ENCODE peak calls at places on chromosomes 6 and 20, in six cellular contexts. I, J, D, K, Q and L are unnamed samples.

GRCh38 chr6:15593798-15594197 is 69.0 kb downstream of the DTNBP1 start:
- DNase-seq in K (no peak), Q (no peak), I (no peak), J (no peak), D (no peak), L (no peak)

GRCh38 chr6:47729019-47729418 is 30.6 kb downstream of the ADGRF4 start:
- DNase-seq in D (no peak), J (no peak), I (no peak), K (no peak), Q (no peak), L (no peak)

GRCh38 chr6:135493218-135493961 is 4.2 kb downstream of the AHI1 start:
- DNase-seq in Q (no peak), K (no peak), I (no peak), D (no peak), J (no peak), L (no peak)

GRCh38 chr6:156953125-156953477 is 175.9 kb downstream of the ARID1B start:
- DNase-seq in I (no peak), K (no peak), Q (peak), J (no peak), D (no peak), L (no peak)

GRCh38 chr20:2149507-2149906 is 47.9 kb downstream of the STK35 start:
- DNase-seq in K (no peak), I (no peak), J (no peak), D (no peak), Q (no peak), L (no peak)

GRCh38 chr6:27836783-27837635 is 75.2 kb downstream of the OR2B2 start:
- DNase-seq in I (peak), Q (peak), J (peak), D (peak), K (peak), L (peak)

GRCh38 chr20:61454053-61454452 is 202.0 kb downstream of the CDH4 start:
- DNase-seq in J (no peak), Q (no peak), D (no peak), K (no peak), I (no peak), L (no peak)

GRCh38 chr20:61684136-61684535 is 381.5 kb downstream of the TAF4 start:
- DNase-seq in D (no peak), K (no peak), Q (no peak), I (no peak), J (no peak), L (no peak)

GRCh38 chr20:47605673-47606413 is 104.2 kb downstream of the NCOA3 start:
- DNase-seq in Q (no peak), I (no peak), D (peak), J (no peak), K (peak), L (no peak)

GRCh38 chr20:59780494-59781185 is 152.8 kb downstream of the SYCP2 start:
- DNase-seq in Q (no peak), I (no peak), D (no peak), K (no peak), J (no peak), L (no peak)

GRCh38 chr20:59469266-59470252 is 134.8 kb upstream of the PHACTR3 start:
- DNase-seq in Q (no peak), I (peak), D (peak), K (peak), J (no peak), L (no peak)

GRCh38 chr20:50491926-50492634 is 18.1 kb upstream of the PTPN1 start:
- DNase-seq in K (no peak), J (no peak), Q (no peak), I (no peak), D (no peak), L (no peak)
- TF ChIP-seq JUND in K (no peak), J (no peak), Q (no peak), I (no peak), D (no peak), L (no peak)

GRCh38 chr6:41572613-41573012 is 26.4 kb downstream of the FOXP4 start:
- DNase-seq in Q (no peak), J (no peak), D (no peak), K (no peak), I (no peak), L (no peak)

GRCh38 chr6:41568585-41569384 is 22.6 kb downstream of the FOXP4 start:
- DNase-seq in D (peak), Q (no peak), K (no peak), I (no peak), J (no peak), L (no peak)

GRCh38 chr6:41573268-41573667 is 27.1 kb downstream of the FOXP4 start:
- DNase-seq in Q (no peak), J (no peak), K (no peak), I (no peak), D (no peak), L (no peak)

GRCh38 chr6:41570270-41570615 is 24.1 kb downstream of the FOXP4 start:
- DNase-seq in D (no peak), K (no peak), J (no peak), I (peak), Q (no peak), L (no peak)

GRCh38 chr6:41571066-41571780 is 25.0 kb downstream of the FOXP4 start:
- DNase-seq in I (no peak), D (no peak), Q (no peak), J (no peak), K (no peak), L (no peak)
- TF ChIP-seq JUND in I (no peak), D (no peak), Q (no peak), J (no peak), K (no peak), L (no peak)

GRCh38 chr6:1560281-1561058 is 49.2 kb upstream of the FOXC1 start:
- DNase-seq in I (no peak), J (no peak), Q (no peak), D (no peak), K (no peak), L (no peak)
- TF ChIP-seq JUND in I (no peak), J (no peak), Q (no peak), D (no peak), K (no peak), L (no peak)

GRCh38 chr6:105363100-105363754 is 39.7 kb downstream of the PREP start:
- DNase-seq in D (no peak), I (no peak), K (no peak), Q (peak), J (no peak), L (no peak)
- TF ChIP-seq JUND in D (no peak), I (no peak), K (no peak), Q (no peak), J (no peak), L (no peak)

GRCh38 chr6:147080215-147080614 is 124.0 kb upstream of the STXBP5 start:
- DNase-seq in Q (no peak), I (no peak), J (no peak), D (no peak), K (no peak), L (no peak)

GRCh38 chr6:147077251-147077650 is 127.0 kb upstream of the STXBP5 start:
- DNase-seq in I (no peak), K (no peak), Q (no peak), J (no peak), D (no peak), L (no peak)

GRCh38 chr6:147078602-147079001 is 125.6 kb upstream of the STXBP5 start:
- DNase-seq in D (no peak), Q (no peak), K (no peak), J (no peak), I (no peak), L (no peak)

GRCh38 chr6:147078106-147078505 is 126.1 kb upstream of the STXBP5 start:
- DNase-seq in I (no peak), K (no peak), D (no peak), J (no peak), Q (no peak), L (no peak)

DNA sequence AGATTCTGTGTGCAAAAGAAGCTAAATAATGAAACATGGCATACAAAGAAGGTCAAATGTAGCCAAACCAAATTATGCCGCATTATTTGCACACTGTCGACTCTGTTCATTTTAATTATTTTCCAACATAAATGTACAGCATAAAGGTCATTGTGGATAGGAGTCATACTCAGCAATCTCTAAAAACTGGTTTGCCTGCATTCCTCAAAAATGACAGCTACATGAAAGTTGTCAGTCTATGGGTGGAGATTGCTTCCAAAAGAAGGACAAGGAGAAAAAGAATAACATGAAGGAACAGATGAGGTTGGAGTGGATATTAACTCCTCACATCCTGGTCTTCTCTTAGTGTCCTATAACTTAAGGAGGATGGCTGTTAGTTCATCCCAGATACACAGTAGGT is 123.0 kb upstream of the STXBP5 start:
- DNase-seq in Q (no peak), J (peak), K (no peak), D (no peak), I (no peak), L (peak)
- TF ChIP-seq JUND in Q (no peak), J (peak), K (no peak), D (no peak), I (no peak), L (no peak)

DNA sequence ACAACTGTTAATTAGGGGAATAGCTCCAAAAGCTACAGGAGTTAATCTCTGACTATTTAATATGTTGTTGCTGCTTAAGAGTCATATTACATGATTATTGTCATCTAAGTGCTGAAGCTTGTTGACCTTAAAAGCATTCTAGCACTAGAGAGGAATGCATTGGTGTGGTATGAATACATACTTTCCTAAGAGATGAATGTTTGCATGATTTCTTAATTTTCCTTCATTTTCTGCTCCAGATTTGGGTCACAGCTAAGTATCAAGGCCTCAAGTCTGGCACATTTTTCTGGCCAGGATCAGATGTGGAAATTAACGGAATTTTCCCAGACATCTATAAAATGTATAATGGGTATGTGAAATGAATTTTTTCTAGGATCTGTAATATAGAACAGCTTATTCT is 53.5 kb downstream of the ENPP1 start:
- DNase-seq in D (no peak), Q (no peak), I (no peak), J (no peak), K (no peak), L (no peak)
- TF ChIP-seq JUND in D (no peak), Q (no peak), I (no peak), J (no peak), K (no peak), L (no peak)

DNA sequence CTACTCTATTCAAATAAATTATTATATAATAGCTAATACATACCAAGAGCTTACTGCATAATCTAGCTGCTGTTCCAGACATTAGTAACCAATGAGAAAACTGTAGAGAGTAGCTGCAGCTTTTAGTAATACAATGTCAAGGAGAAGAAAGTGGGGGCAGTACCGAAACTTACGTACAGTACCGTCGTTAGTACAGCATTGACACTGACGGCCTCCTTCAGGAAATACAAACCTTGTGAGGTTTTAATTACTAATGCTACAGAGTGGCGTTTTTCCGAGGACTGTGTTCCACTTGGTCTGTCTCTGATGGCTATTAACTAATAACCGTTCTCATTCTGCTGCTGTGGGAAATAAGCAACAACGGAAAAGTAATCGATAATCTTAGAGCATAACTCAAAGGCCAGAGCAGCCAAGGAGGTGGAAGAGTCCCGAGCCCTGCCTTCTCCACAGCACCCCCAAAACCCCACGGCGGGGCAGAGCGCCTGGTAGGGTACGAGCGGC is 344 bp upstream of the PM20D2 start:
- DNase-seq in Q (peak), J (no peak), K (no peak), D (no peak), I (no peak), L (no peak)
- TF ChIP-seq JUND in Q (no peak), J (no peak), K (no peak), D (no peak), I (no peak), L (no peak)

GRCh38 chr6:19834858-19835257 is 2.3 kb upstream of the ID4 start:
- DNase-seq in J (no peak), K (no peak), I (no peak), Q (no peak), D (no peak), L (no peak)

GRCh38 chr6:19837511-19838441 is 606 bp downstream of the ID4 start:
- DNase-seq in Q (peak), J (no peak), K (no peak), I (peak), D (peak), L (no peak)

GRCh38 chr6:19838442-19839236 is 1.5 kb downstream of the ID4 start:
- DNase-seq in J (peak), Q (peak), D (peak), I (peak), K (no peak), L (peak)

GRCh38 chr6:19835605-19836004 is 1.6 kb upstream of the ID4 start:
- DNase-seq in D (no peak), Q (no peak), J (no peak), I (no peak), K (no peak), L (peak)

GRCh38 chr6:19836799-19837510 is at the start of gene ID4:
- DNase-seq in I (peak), D (no peak), K (no peak), Q (peak), J (no peak), L (no peak)
- TF ChIP-seq JUND in I (no peak), D (no peak), K (no peak), Q (no peak), J (no peak), L (no peak)

DNA sequence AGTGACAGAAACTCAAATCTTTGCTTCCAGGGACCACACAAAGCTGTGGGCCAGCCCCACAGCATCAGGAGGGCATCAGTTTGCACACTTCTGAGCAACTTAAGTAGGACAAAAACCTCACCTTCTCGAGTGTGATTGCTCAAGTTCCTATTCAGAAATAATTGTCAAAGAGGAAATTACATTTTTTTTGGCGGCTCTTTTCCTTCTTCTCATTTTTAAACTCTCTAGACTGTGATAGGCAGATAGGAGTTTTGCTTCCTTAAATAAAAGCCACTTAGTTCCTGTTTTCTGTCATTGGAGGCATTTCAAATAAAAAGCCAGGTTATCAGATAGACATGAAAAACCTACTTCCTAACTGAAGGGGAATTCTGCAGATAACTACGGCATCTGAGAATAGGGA is 11.2 kb upstream of the TAGAP start:
- DNase-seq in I (no peak), D (no peak), J (no peak), K (no peak), Q (no peak), L (no peak)
- TF ChIP-seq JUND in I (no peak), D (no peak), J (no peak), K (no peak), Q (no peak), L (no peak)